ENCODE peak calls at places on chromosomes 7 and 10, in ten cellular contexts. B, R, Q, J, D, V, C, X, Y and S are unnamed samples. For H3K9me2, the result is how much of the 10 kb centered on the place peaks cover.

GRCh38 chr10:10796061-10796773 is 221.5 kb upstream of the CELF2 start:
- DNase-seq in X (no peak), Q (peak), C (peak), J (no peak), B (no peak), Y (no peak), V (peak), D (no peak), R (no peak), S (no peak)

GRCh38 chr7:18866359-18867036 is 250.9 kb downstream of the TWIST1 start:
- DNase-seq in Y (peak), V (no peak), C (peak), B (no peak), D (peak), J (no peak), R (no peak), X (peak), Q (peak), S (no peak)

GRCh38 chr7:116687801-116688201 is 15.8 kb downstream of the MET start:
- DNase-seq in D (peak), Y (peak), X (peak), C (peak), B (no peak), Q (peak), R (no peak), J (no peak), V (peak), S (no peak)

GRCh38 chr7:110767550-110768137 is 323.3 kb upstream of the LRRN3 start:
- DNase-seq in V (no peak), J (no peak), C (no peak), Q (no peak), R (no peak), Y (no peak), X (no peak), B (no peak), D (no peak), S (no peak)

GRCh38 chr7:1505731-1506550 is 1.8 kb upstream of the INTS1 start:
- DNase-seq in V (no peak), C (no peak), Q (no peak), R (peak), Y (peak), X (no peak), J (no peak), D (peak), B (no peak), S (peak)

GRCh38 chr10:22280078-22280477 is 36.1 kb upstream of the COMMD3 start:
- DNase-seq in V (peak), R (no peak), Y (no peak), B (no peak), C (no peak), Q (no peak), X (no peak), D (no peak), J (no peak), S (no peak)

GRCh38 chr10:76127984-76128589 is 696.7 kb downstream of the LRMDA start:
- DNase-seq in C (no peak), Y (no peak), B (no peak), R (no peak), V (no peak), J (no peak), Q (no peak), D (no peak), X (no peak), S (peak)

GRCh38 chr7:153566324-153566723 is 485.9 kb upstream of the DPP6 start:
- DNase-seq in D (no peak), C (no peak), J (no peak), Y (no peak), X (no peak), Q (no peak), V (no peak), B (no peak), R (no peak), S (no peak)

GRCh38 chr7:33471636-33472242 is 342.4 kb downstream of the BBS9 start:
- DNase-seq in Q (no peak), V (no peak), J (no peak), Y (no peak), X (no peak), C (peak), B (no peak), R (no peak), D (no peak), S (no peak)

GRCh38 chr10:31194986-31195385 is 124.0 kb upstream of the ZEB1 start:
- DNase-seq in B (peak), D (no peak), J (no peak), Y (no peak), R (no peak), X (no peak), C (no peak), Q (no peak), V (no peak), S (no peak)

GRCh38 chr10:59360605-59361515 is 1.5 kb downstream of the FAM13C start:
- DNase-seq in D (no peak), B (no peak), R (no peak), X (no peak), Y (no peak), V (no peak), Q (no peak), J (no peak), C (no peak), S (no peak)

GRCh38 chr10:50421026-50421719 is 169.9 kb upstream of the ASAH2 start:
- DNase-seq in R (peak), V (peak), D (peak), J (peak), C (peak), Q (peak), B (peak), Y (peak), X (no peak), S (peak)

GRCh38 chr7:48337781-48338180 is 166.5 kb downstream of the ABCA13 start:
- DNase-seq in B (no peak), R (no peak), D (no peak), Y (no peak), Q (no peak), X (no peak), V (no peak), C (no peak), J (no peak), S (no peak)

GRCh38 chr10:14645239-14645960 is 129.3 kb downstream of the FAM107B start:
- DNase-seq in Y (no peak), Q (no peak), B (no peak), J (peak), V (no peak), R (peak), D (no peak), C (no peak), X (no peak), S (peak)

GRCh38 chr7:48085433-48085791 is 3.7 kb upstream of the UPP1 start:
- DNase-seq in B (no peak), Q (no peak), D (no peak), Y (no peak), V (no peak), X (no peak), J (no peak), C (no peak), R (no peak), S (peak)

GRCh38 chr7:55187701-55188491 is 169.1 kb downstream of the EGFR start:
- DNase-seq in B (no peak), R (no peak), Q (peak), C (no peak), J (no peak), Y (no peak), D (no peak), X (no peak), V (no peak), S (no peak)

GRCh38 chr7:130750774-130751173 is 16.8 kb upstream of the KLF14 start:
- DNase-seq in Q (peak), D (no peak), B (no peak), X (no peak), C (no peak), J (no peak), V (no peak), Y (no peak), R (no peak), S (no peak)

GRCh38 chr7:70334295-70334694 is 736.0 kb downstream of the AUTS2 start:
- DNase-seq in R (no peak), D (no peak), Q (no peak), J (no peak), B (no peak), C (no peak), X (no peak), V (no peak), Y (no peak), S (no peak)

GRCh38 chr7:156819733-156820295 is 73.2 kb downstream of the LMBR1 start:
- DNase-seq in Y (no peak), C (no peak), Q (no peak), B (no peak), D (no peak), V (no peak), J (no peak), X (no peak), R (no peak), S (no peak)

GRCh38 chr10:81875680-81876252 is 772 bp downstream of the NRG3 start:
- DNase-seq in V (peak), J (no peak), Q (peak), C (no peak), B (no peak), D (no peak), Y (no peak), X (no peak), R (no peak), S (no peak)

GRCh38 chr10:80464557-80465466 is 10.7 kb downstream of the TSPAN14 start:
- DNase-seq in B (peak), V (peak), C (peak), X (no peak), R (peak), Q (no peak), J (no peak), Y (peak), D (no peak), S (no peak)

GRCh38 chr7:99790407-99790806 is 6.4 kb upstream of the CYP3A4 start:
- DNase-seq in C (peak), Y (no peak), V (no peak), J (no peak), X (no peak), D (no peak), R (no peak), Q (no peak), B (no peak), S (no peak)

GRCh38 chr10:100342627-100342972 is 4.4 kb upstream of the SCD start:
- DNase-seq in J (no peak), Y (no peak), C (no peak), D (no peak), V (no peak), B (no peak), R (no peak), Q (no peak), X (no peak), S (no peak)

GRCh38 chr10:122162566-122163181 is 108.4 kb upstream of the BTBD16 start:
- DNase-seq in C (no peak), J (no peak), R (no peak), X (no peak), B (peak), V (peak), Q (peak), D (no peak), Y (no peak), S (no peak)

GRCh38 chr10:56286096-56286495 is 75.0 kb downstream of the ZWINT start:
- DNase-seq in X (no peak), V (no peak), J (no peak), B (no peak), C (no peak), Y (no peak), D (peak), R (no peak), Q (no peak), S (no peak)

GRCh38 chr7:70673833-70674232 is 458.1 kb upstream of the GALNT17 start:
- DNase-seq in J (no peak), B (peak), X (no peak), C (no peak), Y (no peak), R (no peak), V (no peak), D (no peak), Q (no peak), S (no peak)

GRCh38 chr10:120347644-120348043 is 109.4 kb upstream of the PLPP4 start:
- DNase-seq in C (no peak), X (no peak), D (no peak), Q (no peak), Y (no peak), V (peak), R (no peak), B (no peak), J (no peak), S (no peak)

GRCh38 chr7:66883716-66884115 is 37.3 kb upstream of the TMEM248 start:
- DNase-seq in Y (no peak), Q (no peak), R (no peak), C (peak), X (no peak), D (peak), B (no peak), V (no peak), J (no peak), S (no peak)

GRCh38 chr7:96713037-96713436 is 3.4 kb upstream of the SEM1 start:
- DNase-seq in D (no peak), X (no peak), R (peak), V (no peak), C (no peak), B (no peak), J (no peak), Y (no peak), Q (no peak), S (no peak)

GRCh38 chr7:76071316-76072242 is 23.7 kb downstream of the MDH2 start:
- DNase-seq in Q (peak), D (no peak), Y (no peak), C (no peak), V (no peak), X (no peak), R (no peak), J (no peak), B (peak), S (no peak)

GRCh38 chr7:12674861-12675260 is 12.6 kb upstream of the ARL4A start:
- DNase-seq in Q (peak), D (peak), V (peak), J (peak), C (peak), Y (no peak), X (no peak), B (peak), R (peak), S (peak)

GRCh38 chr10:70594161-70594560 is 8.4 kb downstream of the PRF1 start:
- DNase-seq in C (no peak), Y (no peak), D (no peak), B (no peak), J (no peak), R (no peak), V (no peak), Q (no peak), X (no peak), S (no peak)

GRCh38 chr10:54402576-54402975 is 398.5 kb downstream of the PCDH15 start:
- DNase-seq in R (peak), Y (no peak), J (peak), X (no peak), B (peak), V (peak), Q (peak), C (peak), D (peak), S (peak)

GRCh38 chr7:151599401-151600227 is 79.9 kb upstream of the RHEB start:
- DNase-seq in X (peak), Y (peak), J (no peak), D (peak), V (no peak), C (peak), B (peak), Q (peak), R (no peak), S (no peak)

GRCh38 chr10:23419657-23420319 is 19.1 kb upstream of the OTUD1 start:
- DNase-seq in C (no peak), R (no peak), X (no peak), D (no peak), V (no peak), Q (no peak), J (no peak), Y (no peak), B (no peak), S (no peak)

GRCh38 chr10:23417254-23417653 is 21.6 kb upstream of the OTUD1 start:
- DNase-seq in C (no peak), D (peak), Y (no peak), R (no peak), J (no peak), B (no peak), X (no peak), V (peak), Q (no peak), S (no peak)

GRCh38 chr10:23421397-23421796 is 17.5 kb upstream of the OTUD1 start:
- DNase-seq in C (no peak), R (no peak), V (no peak), X (no peak), J (no peak), Y (no peak), B (no peak), Q (no peak), D (no peak), S (no peak)

GRCh38 chr10:23418051-23418681 is 20.7 kb upstream of the OTUD1 start:
- DNase-seq in V (peak), Q (no peak), B (no peak), D (no peak), J (no peak), Y (no peak), X (no peak), R (no peak), C (no peak), S (no peak)

GRCh38 chr10:23419201-23419600 is 19.7 kb upstream of the OTUD1 start:
- DNase-seq in B (no peak), Y (no peak), J (no peak), R (no peak), Q (no peak), V (no peak), X (no peak), C (no peak), D (no peak), S (no peak)
- H3K9me2 ChIP-seq in B (under half), Y (under half), J (under half), R (under half), Q (under half), V (under half), X (under half), C (under half), D (under half), S (under half)

DNA sequence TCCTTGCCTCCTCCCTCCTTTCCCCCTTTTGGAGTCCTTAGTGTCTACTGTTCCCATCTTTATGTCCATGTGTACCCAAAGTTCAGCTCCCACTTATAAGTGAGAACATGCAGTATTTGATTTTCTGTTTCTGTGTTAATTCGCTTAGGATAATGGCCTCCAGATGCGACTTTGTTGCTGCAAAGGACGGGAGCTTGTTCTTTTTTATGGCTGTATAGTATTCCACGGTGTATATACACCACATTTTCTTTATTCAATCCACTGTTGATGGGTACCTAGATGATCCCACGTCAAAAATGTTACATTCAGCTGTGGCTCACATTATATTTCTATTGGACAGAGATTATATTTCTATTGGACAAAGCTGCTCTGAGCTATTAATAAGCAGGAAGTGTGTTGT is 24.4 kb upstream of the SEPHS1 start:
- DNase-seq in R (no peak), C (no peak), B (no peak), Q (no peak), V (no peak), J (no peak), D (no peak), Y (no peak), X (no peak), S (no peak)
- H3K9me2 ChIP-seq in R (under half), C (under half), B (under half), Q (under half), V (under half), J (under half), D (under half), Y (under half), X (under half), S (under half)

GRCh38 chr7:134632052-134632451 is 14.6 kb upstream of the BPGM start:
- DNase-seq in J (no peak), C (no peak), B (no peak), R (no peak), V (no peak), Q (no peak), X (no peak), Y (no peak), D (no peak), S (peak)
- H3K9me2 ChIP-seq in J (under half), C (under half), B (under half), R (under half), V (under half), Q (under half), X (under half), Y (under half), D (under half), S (under half)

GRCh38 chr7:6344278-6344677 is 71.9 kb upstream of the CYTH3 start:
- DNase-seq in B (no peak), Q (no peak), Y (no peak), V (no peak), C (no peak), J (no peak), R (no peak), D (no peak), X (no peak), S (no peak)

GRCh38 chr7:6340241-6340640 is 67.8 kb upstream of the CYTH3 start:
- DNase-seq in J (no peak), B (no peak), X (no peak), V (no peak), C (no peak), R (no peak), Y (no peak), D (no peak), Q (no peak), S (no peak)

DNA sequence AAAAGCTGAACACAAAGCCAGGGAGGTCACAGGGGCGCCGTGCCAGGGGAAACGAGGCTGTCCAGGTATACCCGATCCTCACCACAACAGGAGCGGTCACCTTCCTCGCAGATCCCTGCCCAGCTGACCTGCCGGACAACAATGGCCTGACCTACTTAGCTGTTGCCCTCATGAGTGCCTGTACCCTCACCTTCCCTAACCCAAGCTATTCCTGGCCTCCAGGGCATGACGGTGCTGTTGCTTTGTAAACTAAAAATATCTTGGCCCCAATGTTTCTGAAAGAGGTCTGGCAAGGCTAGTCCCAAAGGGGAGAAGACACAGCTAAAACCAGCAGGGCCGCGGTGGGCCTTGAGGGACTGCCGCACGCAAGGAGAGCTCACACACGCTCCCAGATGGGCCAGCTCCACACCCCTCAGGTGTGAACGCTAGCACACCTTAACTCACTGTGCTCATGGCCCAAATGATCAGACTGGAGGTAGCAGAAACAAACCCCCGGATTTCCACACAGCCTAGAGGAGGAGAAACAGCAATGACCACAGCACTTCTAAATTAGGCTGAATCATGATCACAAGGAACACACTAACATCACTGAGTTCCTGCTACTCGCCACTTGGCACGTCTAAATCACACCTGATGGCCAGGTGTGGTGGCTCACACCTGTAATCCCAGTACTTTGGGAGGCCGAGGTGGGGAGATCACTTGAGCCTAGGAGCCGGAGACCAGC is 66.3 kb upstream of the CYTH3 start:
- DNase-seq in X (no peak), B (no peak), V (no peak), Q (no peak), Y (no peak), C (no peak), R (no peak), D (no peak), J (no peak), S (no peak)
- H3K9me2 ChIP-seq in X (under half), B (under half), V (under half), Q (under half), Y (under half), C (under half), R (under half), D (under half), J (under half), S (under half)

GRCh38 chr10:33494000-33494399 is 159.5 kb upstream of the NRP1 start:
- DNase-seq in R (no peak), C (no peak), X (no peak), V (no peak), B (no peak), D (no peak), Y (no peak), J (no peak), Q (no peak), S (no peak)

GRCh38 chr10:33498354-33498753 is 163.9 kb upstream of the NRP1 start:
- DNase-seq in Q (no peak), J (no peak), R (no peak), C (no peak), D (no peak), V (no peak), B (no peak), X (no peak), Y (no peak), S (no peak)

GRCh38 chr10:33496096-33496495 is 161.6 kb upstream of the NRP1 start:
- DNase-seq in J (no peak), V (no peak), C (no peak), R (no peak), Y (no peak), X (no peak), D (no peak), B (no peak), Q (no peak), S (no peak)

GRCh38 chr10:33494694-33495093 is 160.2 kb upstream of the NRP1 start:
- DNase-seq in B (no peak), C (no peak), J (no peak), D (no peak), R (no peak), V (no peak), Q (no peak), Y (no peak), X (no peak), S (no peak)

DNA sequence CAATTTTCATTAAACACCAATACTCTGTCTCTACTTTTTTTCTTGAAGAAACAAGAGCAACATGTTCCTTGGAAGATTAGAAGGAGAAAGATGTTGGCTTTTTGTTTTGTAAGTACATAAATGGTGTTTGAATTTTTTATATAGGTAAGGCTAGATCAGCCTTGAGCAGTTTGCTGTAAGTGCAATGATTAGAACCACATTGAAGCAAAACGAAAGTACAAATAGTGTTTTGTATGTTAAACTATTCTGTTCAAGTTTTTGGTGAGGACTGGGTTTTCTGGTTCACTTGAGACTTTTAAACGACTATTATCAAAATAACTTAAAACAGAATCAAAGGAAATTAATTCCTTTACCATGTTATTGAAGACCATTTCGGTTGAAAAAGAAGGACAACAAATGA is 162.9 kb upstream of the NRP1 start:
- DNase-seq in D (no peak), C (peak), Q (no peak), Y (no peak), V (no peak), J (no peak), B (no peak), R (no peak), X (no peak), S (no peak)
- H3K9me2 ChIP-seq in D (under half), C (under half), Q (under half), Y (under half), V (under half), J (under half), B (under half), R (under half), X (under half), S (under half)